ENCODE peak calls at places on chromosomes 4 and X, in nine cellular contexts. One of them, this sample, is unnamed.

GRCh38 chr4:161856711-161857326 is 307.0 kb downstream of the FSTL5 start:
- DNase-seq in SK-N-DZ: peak
- DNase-seq in dermis blood vessel endothelial cell: no peak
- DNase-seq in EL: no peak
- DNase-seq in EH: no peak
- DNase-seq in M059J: peak
- DNase-seq in stimulated activated CD4-positive, alpha-beta T cell treated with anti-CD3 and anti-CD28 coated beads, Interleukin-15, amount 100 ng/mL, for 24 hours: no peak
- DNase-seq in activated T-cell treated with anti-CD3 and anti-CD28 coated beads for 1 hour: no peak
- DNase-seq in stimulated activated CD8-positive, alpha-beta memory T cell treated with anti-CD3 and anti-CD28 coated beads, Interleukin-15, amount 100 ng/mL, for 4 hours: no peak
- DNase-seq in this sample: no peak

GRCh38 chrX:132909643-132910042 is 48.8 kb downstream of the HS6ST2 start:
- DNase-seq in SK-N-DZ: no peak
- DNase-seq in stimulated activated CD8-positive, alpha-beta memory T cell treated with anti-CD3 and anti-CD28 coated beads, Interleukin-15, amount 100 ng/mL, for 4 hours: no peak
- DNase-seq in EL: peak
- DNase-seq in stimulated activated CD4-positive, alpha-beta T cell treated with anti-CD3 and anti-CD28 coated beads, Interleukin-15, amount 100 ng/mL, for 24 hours: no peak
- DNase-seq in activated T-cell treated with anti-CD3 and anti-CD28 coated beads for 1 hour: no peak
- DNase-seq in EH: no peak
- DNase-seq in M059J: peak
- DNase-seq in dermis blood vessel endothelial cell: no peak
- DNase-seq in this sample: no peak

GRCh38 chr4:111064342-111064993 is 441.6 kb upstream of the PITX2 start:
- DNase-seq in dermis blood vessel endothelial cell: no peak
- DNase-seq in activated T-cell treated with anti-CD3 and anti-CD28 coated beads for 1 hour: no peak
- DNase-seq in EL: peak
- DNase-seq in stimulated activated CD8-positive, alpha-beta memory T cell treated with anti-CD3 and anti-CD28 coated beads, Interleukin-15, amount 100 ng/mL, for 4 hours: no peak
- DNase-seq in SK-N-DZ: no peak
- DNase-seq in M059J: peak
- DNase-seq in EH: peak
- DNase-seq in stimulated activated CD4-positive, alpha-beta T cell treated with anti-CD3 and anti-CD28 coated beads, Interleukin-15, amount 100 ng/mL, for 24 hours: no peak
- DNase-seq in this sample: no peak

GRCh38 chrX:140510306-140510676 is 5.4 kb upstream of the SOX3 start:
- DNase-seq in SK-N-DZ: no peak
- DNase-seq in EL: no peak
- DNase-seq in stimulated activated CD4-positive, alpha-beta T cell treated with anti-CD3 and anti-CD28 coated beads, Interleukin-15, amount 100 ng/mL, for 24 hours: no peak
- DNase-seq in dermis blood vessel endothelial cell: no peak
- DNase-seq in stimulated activated CD8-positive, alpha-beta memory T cell treated with anti-CD3 and anti-CD28 coated beads, Interleukin-15, amount 100 ng/mL, for 4 hours: no peak
- DNase-seq in EH: no peak
- DNase-seq in M059J: no peak
- DNase-seq in activated T-cell treated with anti-CD3 and anti-CD28 coated beads for 1 hour: no peak
- DNase-seq in this sample: no peak

GRCh38 chr4:141350122-141350904 is 129.6 kb downstream of the ZNF330 start:
- DNase-seq in dermis blood vessel endothelial cell: peak
- DNase-seq in stimulated activated CD8-positive, alpha-beta memory T cell treated with anti-CD3 and anti-CD28 coated beads, Interleukin-15, amount 100 ng/mL, for 4 hours: no peak
- DNase-seq in activated T-cell treated with anti-CD3 and anti-CD28 coated beads for 1 hour: no peak
- DNase-seq in stimulated activated CD4-positive, alpha-beta T cell treated with anti-CD3 and anti-CD28 coated beads, Interleukin-15, amount 100 ng/mL, for 24 hours: no peak
- DNase-seq in SK-N-DZ: no peak
- DNase-seq in EL: peak
- DNase-seq in EH: peak
- DNase-seq in M059J: peak
- DNase-seq in this sample: no peak

GRCh38 chr4:13920901-13921300 is 293.4 kb upstream of the BOD1L1 start:
- DNase-seq in SK-N-DZ: no peak
- DNase-seq in EL: peak
- DNase-seq in stimulated activated CD8-positive, alpha-beta memory T cell treated with anti-CD3 and anti-CD28 coated beads, Interleukin-15, amount 100 ng/mL, for 4 hours: no peak
- DNase-seq in stimulated activated CD4-positive, alpha-beta T cell treated with anti-CD3 and anti-CD28 coated beads, Interleukin-15, amount 100 ng/mL, for 24 hours: no peak
- DNase-seq in EH: peak
- DNase-seq in M059J: peak
- DNase-seq in activated T-cell treated with anti-CD3 and anti-CD28 coated beads for 1 hour: no peak
- DNase-seq in dermis blood vessel endothelial cell: peak
- DNase-seq in this sample: no peak

GRCh38 chrX:102976793-102977495 is 39.9 kb downstream of the RAB40AL start:
- DNase-seq in activated T-cell treated with anti-CD3 and anti-CD28 coated beads for 1 hour: no peak
- DNase-seq in stimulated activated CD8-positive, alpha-beta memory T cell treated with anti-CD3 and anti-CD28 coated beads, Interleukin-15, amount 100 ng/mL, for 4 hours: no peak
- DNase-seq in stimulated activated CD4-positive, alpha-beta T cell treated with anti-CD3 and anti-CD28 coated beads, Interleukin-15, amount 100 ng/mL, for 24 hours: no peak
- DNase-seq in dermis blood vessel endothelial cell: no peak
- DNase-seq in EL: peak
- DNase-seq in SK-N-DZ: no peak
- DNase-seq in EH: peak
- DNase-seq in M059J: peak
- DNase-seq in this sample: no peak

GRCh38 chr4:156378053-156378665 is 424.5 kb upstream of the CTSO start:
- DNase-seq in EL: peak
- DNase-seq in SK-N-DZ: no peak
- DNase-seq in stimulated activated CD4-positive, alpha-beta T cell treated with anti-CD3 and anti-CD28 coated beads, Interleukin-15, amount 100 ng/mL, for 24 hours: no peak
- DNase-seq in M059J: peak
- DNase-seq in stimulated activated CD8-positive, alpha-beta memory T cell treated with anti-CD3 and anti-CD28 coated beads, Interleukin-15, amount 100 ng/mL, for 4 hours: no peak
- DNase-seq in EH: peak
- DNase-seq in activated T-cell treated with anti-CD3 and anti-CD28 coated beads for 1 hour: no peak
- DNase-seq in dermis blood vessel endothelial cell: no peak
- DNase-seq in this sample: no peak

GRCh38 chrX:12984629-12985303 is 9.9 kb downstream of the TMSB4X start:
- DNase-seq in SK-N-DZ: no peak
- DNase-seq in M059J: peak
- DNase-seq in EL: peak
- DNase-seq in EH: peak
- DNase-seq in activated T-cell treated with anti-CD3 and anti-CD28 coated beads for 1 hour: no peak
- DNase-seq in stimulated activated CD4-positive, alpha-beta T cell treated with anti-CD3 and anti-CD28 coated beads, Interleukin-15, amount 100 ng/mL, for 24 hours: peak
- DNase-seq in stimulated activated CD8-positive, alpha-beta memory T cell treated with anti-CD3 and anti-CD28 coated beads, Interleukin-15, amount 100 ng/mL, for 4 hours: no peak
- DNase-seq in dermis blood vessel endothelial cell: peak
- DNase-seq in this sample: no peak

GRCh38 chr4:22686156-22686555 is 6.6 kb upstream of the GBA3 start:
- DNase-seq in M059J: peak
- DNase-seq in stimulated activated CD4-positive, alpha-beta T cell treated with anti-CD3 and anti-CD28 coated beads, Interleukin-15, amount 100 ng/mL, for 24 hours: no peak
- DNase-seq in SK-N-DZ: no peak
- DNase-seq in stimulated activated CD8-positive, alpha-beta memory T cell treated with anti-CD3 and anti-CD28 coated beads, Interleukin-15, amount 100 ng/mL, for 4 hours: no peak
- DNase-seq in dermis blood vessel endothelial cell: no peak
- DNase-seq in EL: no peak
- DNase-seq in activated T-cell treated with anti-CD3 and anti-CD28 coated beads for 1 hour: no peak
- DNase-seq in EH: no peak
- DNase-seq in this sample: no peak

GRCh38 chrX:143853488-143853887 is 30.4 kb upstream of the UBE2NL start:
- DNase-seq in M059J: no peak
- DNase-seq in dermis blood vessel endothelial cell: no peak
- DNase-seq in EH: no peak
- DNase-seq in SK-N-DZ: no peak
- DNase-seq in activated T-cell treated with anti-CD3 and anti-CD28 coated beads for 1 hour: no peak
- DNase-seq in EL: peak
- DNase-seq in stimulated activated CD8-positive, alpha-beta memory T cell treated with anti-CD3 and anti-CD28 coated beads, Interleukin-15, amount 100 ng/mL, for 4 hours: no peak
- DNase-seq in stimulated activated CD4-positive, alpha-beta T cell treated with anti-CD3 and anti-CD28 coated beads, Interleukin-15, amount 100 ng/mL, for 24 hours: no peak
- DNase-seq in this sample: no peak

GRCh38 chr4:155001229-155001628 is 207.2 kb upstream of the NPY2R start:
- DNase-seq in EL: no peak
- DNase-seq in stimulated activated CD4-positive, alpha-beta T cell treated with anti-CD3 and anti-CD28 coated beads, Interleukin-15, amount 100 ng/mL, for 24 hours: no peak
- DNase-seq in EH: no peak
- DNase-seq in stimulated activated CD8-positive, alpha-beta memory T cell treated with anti-CD3 and anti-CD28 coated beads, Interleukin-15, amount 100 ng/mL, for 4 hours: no peak
- DNase-seq in activated T-cell treated with anti-CD3 and anti-CD28 coated beads for 1 hour: no peak
- DNase-seq in dermis blood vessel endothelial cell: no peak
- DNase-seq in M059J: no peak
- DNase-seq in SK-N-DZ: no peak
- DNase-seq in this sample: no peak

GRCh38 chr4:5839751-5840674 is 52.9 kb downstream of the CRMP1 start:
- DNase-seq in activated T-cell treated with anti-CD3 and anti-CD28 coated beads for 1 hour: no peak
- DNase-seq in SK-N-DZ: no peak
- DNase-seq in stimulated activated CD4-positive, alpha-beta T cell treated with anti-CD3 and anti-CD28 coated beads, Interleukin-15, amount 100 ng/mL, for 24 hours: no peak
- DNase-seq in EL: no peak
- DNase-seq in M059J: peak
- DNase-seq in stimulated activated CD8-positive, alpha-beta memory T cell treated with anti-CD3 and anti-CD28 coated beads, Interleukin-15, amount 100 ng/mL, for 4 hours: no peak
- DNase-seq in EH: no peak
- DNase-seq in dermis blood vessel endothelial cell: no peak
- DNase-seq in this sample: no peak

GRCh38 chr4:26288308-26288982 is 32.4 kb upstream of the RBPJ start:
- DNase-seq in EH: peak
- DNase-seq in SK-N-DZ: no peak
- DNase-seq in M059J: peak
- DNase-seq in stimulated activated CD4-positive, alpha-beta T cell treated with anti-CD3 and anti-CD28 coated beads, Interleukin-15, amount 100 ng/mL, for 24 hours: peak
- DNase-seq in EL: peak
- DNase-seq in dermis blood vessel endothelial cell: no peak
- DNase-seq in activated T-cell treated with anti-CD3 and anti-CD28 coated beads for 1 hour: no peak
- DNase-seq in stimulated activated CD8-positive, alpha-beta memory T cell treated with anti-CD3 and anti-CD28 coated beads, Interleukin-15, amount 100 ng/mL, for 4 hours: no peak
- DNase-seq in this sample: no peak

GRCh38 chr4:123547167-123547817 is 150.7 kb downstream of the SPRY1 start:
- DNase-seq in stimulated activated CD4-positive, alpha-beta T cell treated with anti-CD3 and anti-CD28 coated beads, Interleukin-15, amount 100 ng/mL, for 24 hours: no peak
- DNase-seq in EH: no peak
- DNase-seq in M059J: no peak
- DNase-seq in EL: no peak
- DNase-seq in stimulated activated CD8-positive, alpha-beta memory T cell treated with anti-CD3 and anti-CD28 coated beads, Interleukin-15, amount 100 ng/mL, for 4 hours: no peak
- DNase-seq in dermis blood vessel endothelial cell: no peak
- DNase-seq in SK-N-DZ: no peak
- DNase-seq in activated T-cell treated with anti-CD3 and anti-CD28 coated beads for 1 hour: no peak
- DNase-seq in this sample: no peak

GRCh38 chrX:31227250-31227649 is 155.4 kb upstream of the FTHL17 start:
- DNase-seq in SK-N-DZ: no peak
- DNase-seq in stimulated activated CD8-positive, alpha-beta memory T cell treated with anti-CD3 and anti-CD28 coated beads, Interleukin-15, amount 100 ng/mL, for 4 hours: no peak
- DNase-seq in dermis blood vessel endothelial cell: no peak
- DNase-seq in M059J: peak
- DNase-seq in stimulated activated CD4-positive, alpha-beta T cell treated with anti-CD3 and anti-CD28 coated beads, Interleukin-15, amount 100 ng/mL, for 24 hours: no peak
- DNase-seq in EH: peak
- DNase-seq in activated T-cell treated with anti-CD3 and anti-CD28 coated beads for 1 hour: no peak
- DNase-seq in EL: peak
- DNase-seq in this sample: no peak

GRCh38 chr4:139300431-139301142 is 718 bp upstream of the NAA15 start:
- DNase-seq in activated T-cell treated with anti-CD3 and anti-CD28 coated beads for 1 hour: no peak
- DNase-seq in EH: peak
- DNase-seq in stimulated activated CD8-positive, alpha-beta memory T cell treated with anti-CD3 and anti-CD28 coated beads, Interleukin-15, amount 100 ng/mL, for 4 hours: no peak
- DNase-seq in dermis blood vessel endothelial cell: peak
- DNase-seq in EL: peak
- DNase-seq in stimulated activated CD4-positive, alpha-beta T cell treated with anti-CD3 and anti-CD28 coated beads, Interleukin-15, amount 100 ng/mL, for 24 hours: peak
- DNase-seq in SK-N-DZ: no peak
- DNase-seq in M059J: peak
- DNase-seq in this sample: no peak

GRCh38 chrX:100609591-100609990 is 24.9 kb downstream of the TNMD start:
- DNase-seq in SK-N-DZ: no peak
- DNase-seq in EL: no peak
- DNase-seq in stimulated activated CD4-positive, alpha-beta T cell treated with anti-CD3 and anti-CD28 coated beads, Interleukin-15, amount 100 ng/mL, for 24 hours: no peak
- DNase-seq in dermis blood vessel endothelial cell: peak
- DNase-seq in M059J: no peak
- DNase-seq in stimulated activated CD8-positive, alpha-beta memory T cell treated with anti-CD3 and anti-CD28 coated beads, Interleukin-15, amount 100 ng/mL, for 4 hours: no peak
- DNase-seq in EH: no peak
- DNase-seq in activated T-cell treated with anti-CD3 and anti-CD28 coated beads for 1 hour: no peak
- DNase-seq in this sample: no peak

GRCh38 chr4:54783402-54784110 is 125.8 kb downstream of the KIT start:
- DNase-seq in stimulated activated CD4-positive, alpha-beta T cell treated with anti-CD3 and anti-CD28 coated beads, Interleukin-15, amount 100 ng/mL, for 24 hours: no peak
- DNase-seq in M059J: no peak
- DNase-seq in SK-N-DZ: no peak
- DNase-seq in stimulated activated CD8-positive, alpha-beta memory T cell treated with anti-CD3 and anti-CD28 coated beads, Interleukin-15, amount 100 ng/mL, for 4 hours: no peak
- DNase-seq in EH: peak
- DNase-seq in activated T-cell treated with anti-CD3 and anti-CD28 coated beads for 1 hour: no peak
- DNase-seq in EL: peak
- DNase-seq in dermis blood vessel endothelial cell: no peak
- DNase-seq in this sample: no peak

GRCh38 chr4:54085284-54085683 is 14.7 kb upstream of the GSX2 start:
- DNase-seq in activated T-cell treated with anti-CD3 and anti-CD28 coated beads for 1 hour: no peak
- DNase-seq in EH: peak
- DNase-seq in dermis blood vessel endothelial cell: peak
- DNase-seq in stimulated activated CD4-positive, alpha-beta T cell treated with anti-CD3 and anti-CD28 coated beads, Interleukin-15, amount 100 ng/mL, for 24 hours: no peak
- DNase-seq in stimulated activated CD8-positive, alpha-beta memory T cell treated with anti-CD3 and anti-CD28 coated beads, Interleukin-15, amount 100 ng/mL, for 4 hours: no peak
- DNase-seq in SK-N-DZ: no peak
- DNase-seq in EL: peak
- DNase-seq in M059J: peak
- DNase-seq in this sample: no peak

GRCh38 chr4:76308548-76308947 is 2.0 kb downstream of the STBD1 start:
- DNase-seq in M059J: no peak
- DNase-seq in SK-N-DZ: peak
- DNase-seq in activated T-cell treated with anti-CD3 and anti-CD28 coated beads for 1 hour: no peak
- DNase-seq in EH: no peak
- DNase-seq in stimulated activated CD4-positive, alpha-beta T cell treated with anti-CD3 and anti-CD28 coated beads, Interleukin-15, amount 100 ng/mL, for 24 hours: no peak
- DNase-seq in dermis blood vessel endothelial cell: no peak
- DNase-seq in EL: no peak
- DNase-seq in stimulated activated CD8-positive, alpha-beta memory T cell treated with anti-CD3 and anti-CD28 coated beads, Interleukin-15, amount 100 ng/mL, for 4 hours: no peak
- DNase-seq in this sample: no peak

GRCh38 chr4:84224522-84224921 is 274.6 kb downstream of the NKX6-1 start:
- DNase-seq in stimulated activated CD4-positive, alpha-beta T cell treated with anti-CD3 and anti-CD28 coated beads, Interleukin-15, amount 100 ng/mL, for 24 hours: no peak
- DNase-seq in activated T-cell treated with anti-CD3 and anti-CD28 coated beads for 1 hour: no peak
- DNase-seq in EL: no peak
- DNase-seq in stimulated activated CD8-positive, alpha-beta memory T cell treated with anti-CD3 and anti-CD28 coated beads, Interleukin-15, amount 100 ng/mL, for 4 hours: no peak
- DNase-seq in M059J: no peak
- DNase-seq in dermis blood vessel endothelial cell: no peak
- DNase-seq in EH: no peak
- DNase-seq in SK-N-DZ: no peak
- DNase-seq in this sample: no peak

GRCh38 chrX:101430457-101431078 is 22.5 kb downstream of the HNRNPH2 start:
- DNase-seq in M059J: peak
- DNase-seq in EH: peak
- DNase-seq in stimulated activated CD8-positive, alpha-beta memory T cell treated with anti-CD3 and anti-CD28 coated beads, Interleukin-15, amount 100 ng/mL, for 4 hours: no peak
- DNase-seq in activated T-cell treated with anti-CD3 and anti-CD28 coated beads for 1 hour: no peak
- DNase-seq in SK-N-DZ: no peak
- DNase-seq in stimulated activated CD4-positive, alpha-beta T cell treated with anti-CD3 and anti-CD28 coated beads, Interleukin-15, amount 100 ng/mL, for 24 hours: no peak
- DNase-seq in EL: peak
- DNase-seq in dermis blood vessel endothelial cell: no peak
- DNase-seq in this sample: no peak

This sample was measured in esophagus squamous epithelium.